ENCODE peak calls at places on chromosomes 7 and 10, in eight cellular contexts. N is PC-3, F is GM23248, W is SK-N-SH, D is HCT116, U is neural progenitor cell, X is hepatocyte, J is MM.1S. C is an unnamed sample.

GRCh38 chr7:25712500-25712899 is 439.5 kb upstream of the NFE2L3 start:
- DNase-seq in N (no peak), J (no peak), U (no peak), D (no peak), W (no peak), F (no peak), X (no peak), C (no peak)

GRCh38 chr10:16520900-16521299 is 779 bp downstream of the C1QL3 start:
- DNase-seq in J (no peak), N (peak; percentile 1), D (no peak), U (peak; percentile 67), X (peak; percentile 51), W (peak; percentile 81), F (peak; percentile 55), C (no peak)

GRCh38 chr7:94400643-94401042 is 5.9 kb downstream of the COL1A2 start:
- DNase-seq in U (no peak), F (peak; percentile 75), X (no peak), D (no peak), W (no peak), J (no peak), N (peak; percentile 51), C (no peak)

GRCh38 chr7:1091644-1092027 is 3.7 kb downstream of the GPER1 start:
- DNase-seq in W (no peak), J (no peak), D (no peak), X (no peak), U (no peak), N (no peak), F (no peak), C (no peak)

GRCh38 chr10:89332718-89333281 is 5.0 kb downstream of the IFIT3 start:
- DNase-seq in F (peak; percentile 34), J (peak; percentile 68), D (no peak), W (no peak), U (no peak), X (no peak), N (no peak), C (peak; percentile 16)

GRCh38 chr7:94650652-94651051 is 5.3 kb downstream of the SGCE start:
- DNase-seq in W (peak; percentile 60), J (no peak), U (no peak), N (no peak), X (no peak), F (no peak), D (no peak), C (no peak)

GRCh38 chr7:116876664-116877442 is 14.5 kb downstream of the CAPZA2 start:
- DNase-seq in F (no peak), U (peak; percentile 7), W (peak; percentile 14), J (no peak), N (no peak), D (no peak), X (peak; percentile 28), C (no peak)

GRCh38 chr7:138982204-138982623 is 1.0 kb upstream of the KIAA1549 start:
- DNase-seq in X (peak; percentile 41), N (no peak), D (no peak), F (peak; percentile 69), U (no peak), W (no peak), J (no peak), C (no peak)

GRCh38 chr7:127252736-127253288 is at the start of gene GRM8:
- DNase-seq in U (peak; percentile 87), N (peak; percentile 14), F (peak; percentile 69), D (no peak), W (peak; percentile 89), X (peak; percentile 61), J (peak; percentile 52), C (no peak)

GRCh38 chr7:150362989-150363769 is 5.4 kb upstream of the REPIN1 start:
- DNase-seq in D (no peak), W (no peak), F (no peak), J (no peak), N (peak; percentile 38), U (peak; percentile 1), X (no peak), C (no peak)

GRCh38 chr7:131034166-131034881 is 293.4 kb upstream of the MKLN1 start:
- DNase-seq in U (no peak), D (no peak), J (no peak), F (peak; percentile 56), X (no peak), N (no peak), W (no peak), C (no peak)

GRCh38 chr10:122114156-122114747 is 125.3 kb downstream of the TACC2 start:
- DNase-seq in F (peak; percentile 66), D (no peak), X (no peak), W (no peak), U (no peak), N (peak; percentile 8), J (no peak), C (no peak)

GRCh38 chr7:131040467-131040932 is 287.2 kb upstream of the MKLN1 start:
- DNase-seq in J (peak; percentile 71), N (peak; percentile 79), U (peak; percentile 80), F (peak; percentile 78), X (peak; percentile 79), W (peak; percentile 80), D (peak; percentile 73), C (peak; percentile 53)

GRCh38 chr7:6636741-6637543 is at the start of gene ZNF316:
- DNase-seq in D (no peak), F (peak; percentile 78), J (peak; percentile 47), W (peak; percentile 99), U (no peak), N (peak; percentile 35), X (peak; percentile 81), C (peak; percentile 74)

GRCh38 chr10:67114945-67115344 is 189.1 kb downstream of the LRRTM3 start:
- DNase-seq in D (no peak), F (no peak), W (no peak), N (peak; percentile 83), X (peak; percentile 55), U (no peak), J (no peak), C (no peak)

GRCh38 chr7:135333196-135333595 is 99.6 kb downstream of the STRA8 start:
- DNase-seq in F (peak; percentile 51), X (no peak), U (no peak), D (no peak), W (no peak), J (no peak), N (peak; percentile 78), C (no peak)

GRCh38 chr7:14380881-14381280 is 391.4 kb upstream of the ETV1 start:
- DNase-seq in D (no peak), U (no peak), F (peak; percentile 30), J (no peak), W (no peak), X (no peak), N (no peak), C (no peak)

GRCh38 chr7:77258593-77258992 is 59.0 kb upstream of the FGL2 start:
- DNase-seq in U (no peak), D (no peak), F (no peak), W (no peak), J (no peak), X (no peak), N (no peak), C (no peak)

GRCh38 chr7:17939670-17940301 is 508 bp downstream of the SNX13 start:
- DNase-seq in F (peak; percentile 80), W (peak; percentile 73), X (peak; percentile 58), N (peak; percentile 38), D (no peak), J (peak; percentile 46), U (peak; percentile 53), C (peak; percentile 44)

GRCh38 chr10:52701647-52702046 is 70.9 kb downstream of the MBL2 start:
- DNase-seq in D (no peak), N (no peak), W (no peak), J (no peak), U (no peak), X (no peak), F (no peak), C (no peak)

GRCh38 chr7:28355553-28356319 is 56.6 kb upstream of the CREB5 start:
- DNase-seq in J (no peak), U (no peak), W (no peak), D (no peak), X (peak; percentile 35), N (no peak), F (no peak), C (no peak)
- TF ChIP-seq EZH2phosphoT487 in J (no peak), U (no peak), W (no peak), D (no peak), X (no peak), N (no peak), F (no peak), C (no peak)

GRCh38 chr10:107275806-107276205 is 111.3 kb upstream of the SORCS1 start:
- DNase-seq in U (no peak), X (no peak), D (no peak), W (no peak), F (no peak), J (no peak), N (no peak), C (no peak)
- H3K9me3 ChIP-seq in U (no peaks in the 10 kb centered on the region), X (no peaks in the 10 kb centered on the region), D (peaks cover 60% of the 10 kb centered on the region), W (no peaks in the 10 kb centered on the region), F (no peaks in the 10 kb centered on the region), J (no peaks in the 10 kb centered on the region), N (no peaks in the 10 kb centered on the region), C (no peaks in the 10 kb centered on the region)

DNA sequence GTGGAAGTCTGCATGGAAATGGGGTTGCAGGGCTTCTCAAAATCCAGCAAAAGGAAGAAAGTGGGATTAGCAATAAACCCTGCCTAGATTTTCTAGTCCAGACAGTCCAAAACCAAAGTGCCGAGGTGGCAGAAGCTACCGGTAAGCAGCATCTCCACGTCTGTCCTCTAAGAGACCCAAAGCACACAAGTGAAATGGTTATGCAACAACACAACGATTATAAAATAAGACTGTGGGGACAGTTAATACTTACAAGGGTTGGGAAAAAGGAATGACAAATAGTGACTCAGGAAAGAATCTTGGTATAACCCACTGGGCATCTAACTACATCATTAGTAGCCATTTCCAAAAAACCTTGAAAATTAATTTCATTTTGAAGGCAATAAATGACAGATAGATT is 24.7 kb downstream of the CREB3L2 start:
- DNase-seq in X (no peak), W (no peak), U (no peak), D (no peak), J (no peak), N (peak; percentile 49), F (peak; percentile 76), C (no peak)
- H3K4me1 ChIP-seq in X (peaks cover 6% of the 10 kb centered on the region), W (peaks cover 26% of the 10 kb centered on the region), U (peaks cover 45% of the 10 kb centered on the region), D (peaks cover 40% of the 10 kb centered on the region), J (peaks cover 24% of the 10 kb centered on the region), N (peaks cover 48% of the 10 kb centered on the region), F (peaks cover 89% of the 10 kb centered on the region), C (peaks cover 20% of the 10 kb centered on the region)

GRCh38 chr7:4957847-4958476 is 1.0 kb downstream of the MMD2 start:
- DNase-seq in N (no peak), W (no peak), U (no peak), F (no peak), J (no peak), D (no peak), X (no peak), C (no peak)
- TF ChIP-seq EZH2phosphoT487 in N (no peak), W (no peak), U (no peak), F (no peak), J (no peak), D (no peak), X (no peak), C (no peak)

C was measured in OCI-LY7.